ENCODE peak calls at places on chromosomes 6 and 20, in seven cellular contexts. J is GM12878, I is HCT116, N is K562, Z is H1, R is SK-N-SH, U is HepG2. D is an unnamed sample.

GRCh38 chr6:54060286-54060685 is 51.0 kb upstream of the MLIP start:
- DNase-seq in N (no peak), Z (no peak), I (no peak), J (no peak), R (no peak), U (no peak), D (no peak)

GRCh38 chr6:124535746-124536145 is 426.5 kb upstream of the RNF217 start:
- DNase-seq in U (no peak), R (no peak), J (no peak), N (no peak), I (no peak), Z (no peak), D (peak; percentile 89)

GRCh38 chr6:83884523-83884922 is 25.0 kb downstream of the CYB5R4 start:
- DNase-seq in R (peak; percentile 48), Z (no peak), U (peak; percentile 27), N (peak; percentile 38), I (peak; percentile 42), J (peak; percentile 37), D (no peak)

GRCh38 chr20:33709398-33709797 is 10.7 kb downstream of the PXMP4 start:
- DNase-seq in U (no peak), Z (no peak), R (no peak), I (no peak), N (peak; percentile 88), J (no peak), D (no peak)

GRCh38 chr6:154849475-154849874 is 116.3 kb downstream of the SCAF8 start:
- DNase-seq in U (no peak), Z (no peak), J (no peak), I (no peak), R (no peak), N (no peak), D (no peak)

GRCh38 chr6:33698494-33698893 is 13.0 kb downstream of the UQCC2 start:
- DNase-seq in J (no peak), N (no peak), I (no peak), R (no peak), Z (no peak), U (no peak), D (no peak)

GRCh38 chr20:19074828-19075516 is 137.5 kb upstream of the SLC24A3 start:
- DNase-seq in J (peak; percentile 88), U (no peak), R (no peak), I (no peak), Z (peak; percentile 20), N (no peak), D (no peak)

GRCh38 chr20:47361268-47361665 is 4.8 kb upstream of the ZMYND8 start:
- DNase-seq in U (no peak), J (no peak), R (no peak), Z (no peak), N (no peak), I (no peak), D (no peak)

GRCh38 chr6:7532232-7532631 is 9.2 kb upstream of the DSP start:
- DNase-seq in I (no peak), U (no peak), Z (no peak), R (no peak), N (no peak), J (no peak), D (no peak)

GRCh38 chr6:115717472-115717871 is 343.2 kb downstream of the FRK start:
- DNase-seq in R (no peak), Z (no peak), I (no peak), J (peak; percentile 15), U (no peak), N (no peak), D (no peak)

GRCh38 chr6:149045404-149045803 is 272.1 kb upstream of the TAB2 start:
- DNase-seq in I (no peak), Z (no peak), R (no peak), U (peak; percentile 33), J (no peak), N (no peak), D (no peak)

GRCh38 chr6:78810146-78810545 is 57.2 kb upstream of the IRAK1BP1 start:
- DNase-seq in J (no peak), R (peak; percentile 41), N (no peak), Z (no peak), I (peak; percentile 31), U (peak; percentile 21), D (no peak)

GRCh38 chr6:19772891-19773290 is 64.3 kb upstream of the ID4 start:
- DNase-seq in Z (no peak), J (no peak), U (no peak), R (no peak), N (no peak), I (no peak), D (no peak)

GRCh38 chr6:13355969-13356368 is 27.6 kb upstream of the TBC1D7 start:
- DNase-seq in N (no peak), R (no peak), I (no peak), J (peak; percentile 92), Z (no peak), U (no peak), D (no peak)

GRCh38 chr6:42547407-42548329 is 16.2 kb upstream of the UBR2 start:
- DNase-seq in R (peak; percentile 94), N (peak; percentile 93), J (no peak), I (peak; percentile 64), U (peak; percentile 48), Z (peak; percentile 97), D (peak; percentile 70)

GRCh38 chr6:44569131-44569530 is 181.6 kb downstream of the CDC5L start:
- DNase-seq in R (no peak), N (no peak), U (no peak), J (no peak), Z (no peak), I (no peak), D (no peak)

GRCh38 chr6:167141667-167142432 is 15.9 kb downstream of the GPR31 start:
- DNase-seq in U (peak; percentile 58), Z (peak; percentile 79), R (peak; percentile 90), I (peak; percentile 24), N (peak; percentile 32), J (no peak), D (peak; percentile 30)

GRCh38 chr6:168675933-168676551 is 235.1 kb downstream of the SMOC2 start:
- DNase-seq in J (no peak), R (no peak), U (no peak), N (no peak), Z (peak; percentile 20), I (no peak), D (no peak)

GRCh38 chr6:3822747-3823445 is 26.3 kb upstream of the FAM50B start:
- DNase-seq in R (no peak), Z (no peak), I (no peak), U (no peak), N (no peak), J (no peak), D (no peak)
- H3K4me1 ChIP-seq in R (peaks cover 15% of the 10 kb centered on the region), Z (peaks cover 10% of the 10 kb centered on the region), I (peaks cover 15% of the 10 kb centered on the region), U (peaks cover 46% of the 10 kb centered on the region), N (no peaks in the 10 kb centered on the region), J (no peaks in the 10 kb centered on the region), D (peaks cover 28% of the 10 kb centered on the region)

DNA sequence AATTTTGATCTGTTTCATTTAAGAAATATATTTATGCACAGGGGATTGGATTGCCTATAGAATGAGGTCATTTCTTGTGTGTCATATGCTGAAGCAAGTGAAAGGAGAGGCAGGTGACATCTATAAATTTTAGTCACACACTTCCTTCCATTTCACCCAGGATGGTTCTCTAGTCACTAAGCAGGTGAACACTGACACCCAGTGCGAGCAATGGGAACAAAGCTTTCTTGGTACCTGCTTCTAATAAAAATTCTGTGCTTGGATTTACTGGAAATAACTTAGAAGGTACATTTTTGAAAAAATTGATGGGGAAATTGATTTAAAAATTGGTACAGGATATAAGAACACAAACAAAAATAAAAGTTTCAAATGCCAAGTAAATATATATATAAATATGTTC is 66.9 kb upstream of the MC3R start:
- DNase-seq in R (peak; percentile 34), U (no peak), N (no peak), Z (no peak), J (no peak), I (no peak), D (no peak)
- TF ChIP-seq SIN3A in R (no peak), U (no peak), N (no peak), Z (no peak), J (no peak), I (no peak), D (no peak)

GRCh38 chr6:160240691-160241084 is 17.9 kb downstream of the SLC22A2 start:
- DNase-seq in Z (no peak), J (no peak), I (no peak), N (no peak), U (no peak), R (no peak), D (no peak)
- H3K27ac ChIP-seq in Z (no peak overlapping the region), J (no peak overlapping the region), I (no peak overlapping the region), N (no peak overlapping the region), U (no peak overlapping the region), R (no peak overlapping the region), D (no peak overlapping the region)

GRCh38 chr6:22809380-22809779 is 240.0 kb downstream of the HDGFL1 start:
- DNase-seq in I (no peak), U (no peak), N (no peak), R (no peak), Z (no peak), J (no peak), D (no peak)

GRCh38 chr6:22807818-22808217 is 238.5 kb downstream of the HDGFL1 start:
- DNase-seq in U (no peak), J (no peak), N (no peak), I (no peak), R (no peak), Z (no peak), D (no peak)

GRCh38 chr6:22800451-22800850 is 231.1 kb downstream of the HDGFL1 start:
- DNase-seq in R (no peak), I (no peak), Z (no peak), J (no peak), N (no peak), U (no peak), D (no peak)

GRCh38 chr6:22808466-22808865 is 239.1 kb downstream of the HDGFL1 start:
- DNase-seq in R (no peak), I (no peak), Z (no peak), U (no peak), J (no peak), N (no peak), D (no peak)

DNA sequence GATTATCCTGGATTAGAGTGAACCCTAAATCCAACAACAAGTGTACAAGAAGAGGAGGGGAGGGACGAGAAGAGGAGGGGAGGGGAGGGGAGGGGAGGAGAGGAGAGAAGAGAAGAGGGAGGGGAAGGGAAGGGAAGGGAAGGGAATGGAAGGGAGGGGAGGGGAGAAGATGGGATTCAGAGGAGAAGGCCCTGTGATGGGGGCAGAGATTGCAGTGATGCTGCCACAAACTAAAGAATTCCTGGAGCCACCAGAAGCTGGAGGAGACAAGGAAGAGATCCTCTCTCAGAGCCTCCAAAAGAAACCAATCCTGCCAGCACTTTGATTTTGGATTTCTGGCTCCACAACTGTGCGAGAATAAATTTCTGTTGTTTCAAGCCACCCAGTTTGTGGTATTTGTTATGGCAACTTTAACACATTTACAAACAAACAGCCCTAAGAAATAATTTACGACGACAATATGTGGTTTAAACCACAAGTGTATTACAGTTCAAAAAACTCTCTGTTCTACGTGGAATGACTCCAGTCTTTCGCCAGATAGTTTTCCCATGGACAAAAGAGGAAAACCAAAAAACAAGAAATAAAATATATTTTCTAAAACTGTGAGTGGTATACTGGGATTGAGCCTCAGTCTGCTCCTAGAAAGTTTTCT is 235.4 kb downstream of the HDGFL1 start:
- DNase-seq in I (no peak), R (no peak), J (no peak), Z (no peak), U (no peak), N (no peak), D (no peak)
- H3K4me1 ChIP-seq in I (no peaks in the 10 kb centered on the region), R (no peaks in the 10 kb centered on the region), J (no peaks in the 10 kb centered on the region), Z (peaks cover 4% of the 10 kb centered on the region), U (no peaks in the 10 kb centered on the region), N (no peaks in the 10 kb centered on the region), D (no peaks in the 10 kb centered on the region)

D was measured in Panc1.